ENCODE peak calls at places on chromosomes 6 and 20, in five cellular contexts. One of them, this sample, is unnamed.

GRCh38 chr6:14046476-14047068 is 71.0 kb upstream of the CD83 start:
- DNase-seq in activated gamma-delta T cell treated with Interleukin-2 at 50 U/mL for 16 hours: peak; percentile 40
- DNase-seq in T follicular helper cell: peak; percentile 25
- DNase-seq in iris pigment epithelial cell: peak; percentile 42
- DNase-seq in AG08396: peak; percentile 63
- DNase-seq in this sample: no peak

GRCh38 chr6:37538107-37538506 is 38.4 kb upstream of the CCDC167 start:
- DNase-seq in activated gamma-delta T cell treated with Interleukin-2 at 50 U/mL for 16 hours: no peak
- DNase-seq in AG08396: peak; percentile 44
- DNase-seq in iris pigment epithelial cell: no peak
- DNase-seq in T follicular helper cell: no peak
- DNase-seq in this sample: no peak

GRCh38 chr6:47479156-47479541 is 1.6 kb downstream of the CD2AP start:
- DNase-seq in iris pigment epithelial cell: peak; percentile 28
- DNase-seq in T follicular helper cell: no peak
- DNase-seq in activated gamma-delta T cell treated with Interleukin-2 at 50 U/mL for 16 hours: no peak
- DNase-seq in AG08396: peak; percentile 23
- DNase-seq in this sample: no peak

GRCh38 chr6:14743465-14744211 is 502.2 kb upstream of the JARID2 start:
- DNase-seq in T follicular helper cell: no peak
- DNase-seq in iris pigment epithelial cell: peak; percentile 99
- DNase-seq in AG08396: peak; percentile 85
- DNase-seq in activated gamma-delta T cell treated with Interleukin-2 at 50 U/mL for 16 hours: peak; percentile 47
- DNase-seq in this sample: no peak

GRCh38 chr6:108562503-108562993 is 1.8 kb downstream of the FOXO3 start:
- DNase-seq in iris pigment epithelial cell: peak; percentile 82
- DNase-seq in AG08396: peak; percentile 57
- DNase-seq in activated gamma-delta T cell treated with Interleukin-2 at 50 U/mL for 16 hours: no peak
- DNase-seq in T follicular helper cell: no peak
- DNase-seq in this sample: peak; percentile 81

GRCh38 chr6:141309295-141309694 is 823.4 kb upstream of the GJE1 start:
- DNase-seq in T follicular helper cell: no peak
- DNase-seq in iris pigment epithelial cell: no peak
- DNase-seq in activated gamma-delta T cell treated with Interleukin-2 at 50 U/mL for 16 hours: no peak
- DNase-seq in AG08396: no peak
- DNase-seq in this sample: no peak

GRCh38 chr6:235763-236360 is 56.4 kb upstream of the DUSP22 start:
- DNase-seq in T follicular helper cell: no peak
- DNase-seq in activated gamma-delta T cell treated with Interleukin-2 at 50 U/mL for 16 hours: peak; percentile 22
- DNase-seq in AG08396: no peak
- DNase-seq in iris pigment epithelial cell: peak; percentile 75
- DNase-seq in this sample: no peak

GRCh38 chr6:49888742-49889431 is 22.6 kb upstream of the CRISP1 start:
- DNase-seq in AG08396: no peak
- DNase-seq in T follicular helper cell: no peak
- DNase-seq in activated gamma-delta T cell treated with Interleukin-2 at 50 U/mL for 16 hours: no peak
- DNase-seq in iris pigment epithelial cell: no peak
- DNase-seq in this sample: no peak

GRCh38 chr6:139392834-139393233 is 18.4 kb upstream of the CITED2 start:
- DNase-seq in activated gamma-delta T cell treated with Interleukin-2 at 50 U/mL for 16 hours: no peak
- DNase-seq in T follicular helper cell: no peak
- DNase-seq in iris pigment epithelial cell: peak; percentile 37
- DNase-seq in AG08396: no peak
- DNase-seq in this sample: no peak

GRCh38 chr6:18269253-18269652 is 4.9 kb upstream of the DEK start:
- DNase-seq in activated gamma-delta T cell treated with Interleukin-2 at 50 U/mL for 16 hours: no peak
- DNase-seq in T follicular helper cell: no peak
- DNase-seq in iris pigment epithelial cell: peak; percentile 42
- DNase-seq in AG08396: peak; percentile 32
- DNase-seq in this sample: no peak

GRCh38 chr20:59351148-59352040 is 51.0 kb downstream of the EDN3 start:
- DNase-seq in AG08396: peak; percentile 20
- DNase-seq in activated gamma-delta T cell treated with Interleukin-2 at 50 U/mL for 16 hours: no peak
- DNase-seq in iris pigment epithelial cell: no peak
- DNase-seq in T follicular helper cell: no peak
- DNase-seq in this sample: no peak

This sample was measured in heart left ventricle.